ENCODE peak calls at places on chromosome X, in four cellular contexts. Q, D, E and Y are unnamed samples.

GRCh38 chrX:24260827-24261550 is 52.9 kb downstream of the SUPT20HL2 start:
- DNase-seq in D (no peak), E (no peak), Q (no peak), Y (no peak)

GRCh38 chrX:123607806-123608205 is 125.0 kb downstream of the THOC2 start:
- DNase-seq in D (no peak), Q (no peak), E (no peak), Y (no peak)

GRCh38 chrX:24259544-24260240 is 54.2 kb downstream of the SUPT20HL2 start:
- DNase-seq in D (no peak), E (no peak), Q (peak), Y (peak)

GRCh38 chrX:120147537-120147936 is 10.9 kb upstream of the RHOXF2 start:
- DNase-seq in E (no peak), Q (no peak), D (no peak), Y (no peak)

GRCh38 chrX:39559229-39559628 is 538.5 kb downstream of the BCOR start:
- DNase-seq in D (no peak), E (no peak), Q (no peak), Y (no peak)

GRCh38 chrX:28802625-28803024 is 215.4 kb downstream of the IL1RAPL1 start:
- DNase-seq in Q (no peak), D (no peak), E (no peak), Y (no peak)

GRCh38 chrX:125850693-125851092 is 315.4 kb downstream of the DCAF12L2 start:
- DNase-seq in E (no peak), Q (no peak), D (no peak), Y (no peak)

GRCh38 chrX:21946925-21947641 is 6.6 kb downstream of the SMS start:
- DNase-seq in Q (peak), D (no peak), E (no peak), Y (no peak)

GRCh38 chrX:6226646-6227444 is 1.8 kb downstream of the NLGN4X start:
- DNase-seq in Q (peak), E (peak), D (no peak), Y (no peak)

GRCh38 chrX:109847257-109848187 is 114.5 kb upstream of the ACSL4 start:
- DNase-seq in Q (no peak), D (no peak), E (no peak), Y (no peak)

DNA sequence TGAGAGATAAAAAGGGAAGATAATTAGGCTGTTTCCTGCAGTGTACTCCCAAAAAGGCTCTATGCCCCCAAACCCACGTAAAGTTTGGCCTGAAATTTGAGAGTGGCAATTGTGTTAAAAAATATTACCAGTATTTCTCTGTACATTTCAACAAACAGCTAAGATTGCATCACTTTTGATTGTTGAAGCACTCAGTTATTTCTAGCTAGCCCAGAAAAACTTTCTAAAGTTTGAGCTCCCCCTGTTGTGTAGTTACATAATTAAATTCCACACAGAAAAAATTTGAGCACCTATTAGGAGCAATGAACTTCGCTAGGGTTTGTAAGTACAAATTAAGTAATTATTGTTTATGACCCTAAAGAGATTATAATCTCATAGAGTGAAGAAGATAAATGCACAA is 109.4 kb downstream of the DLG3 start:
- DNase-seq in E (no peak), Q (no peak), D (no peak), Y (no peak)
- TF ChIP-seq CTCF in E (peak), Q (no peak), D (peak), Y (peak)

GRCh38 chrX:130009658-130010223 is 27.3 kb downstream of the BCORL1 start:
- DNase-seq in D (no peak), Q (no peak), E (no peak), Y (no peak)
- TF ChIP-seq CTCF in D (no peak), Q (no peak), E (no peak), Y (no peak)

DNA sequence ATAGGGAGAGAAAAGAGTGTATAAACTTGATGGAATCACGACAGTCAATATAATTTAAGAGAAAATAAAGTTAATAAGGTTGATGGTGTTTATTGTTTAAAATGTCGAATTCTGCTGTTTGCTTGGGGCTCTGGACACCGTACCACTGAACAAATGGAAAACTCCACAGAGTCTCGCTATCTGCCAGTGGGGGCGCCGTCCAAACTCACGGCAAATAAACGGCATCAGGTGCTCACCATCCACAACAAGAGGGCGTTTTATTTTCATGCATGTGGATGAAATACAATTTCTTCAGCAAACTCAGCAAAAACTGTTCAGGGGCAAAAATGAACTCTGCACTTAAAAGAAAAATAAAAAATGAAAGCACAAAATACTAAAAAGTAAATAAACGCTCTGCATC is 46.6 kb upstream of the FAM47C start:
- DNase-seq in D (no peak), E (no peak), Q (no peak), Y (peak)
- TF ChIP-seq CTCF in D (no peak), E (peak), Q (peak), Y (peak)

GRCh38 chrX:68944211-68944610 is 115.4 kb downstream of the EFNB1 start:
- DNase-seq in E (peak), Q (no peak), D (no peak), Y (no peak)

GRCh38 chrX:68942797-68943196 is 114.0 kb downstream of the EFNB1 start:
- DNase-seq in Q (no peak), D (no peak), E (no peak), Y (no peak)

GRCh38 chrX:68945603-68946228 is 116.9 kb downstream of the EFNB1 start:
- DNase-seq in E (peak), Q (peak), D (no peak), Y (no peak)

GRCh38 chrX:68945081-68945602 is 116.3 kb downstream of the EFNB1 start:
- DNase-seq in D (no peak), E (no peak), Q (no peak), Y (no peak)

GRCh38 chrX:68947882-68948605 is 119.2 kb downstream of the EFNB1 start:
- DNase-seq in D (no peak), Q (no peak), E (no peak), Y (no peak)
- TF ChIP-seq CTCF in D (no peak), Q (no peak), E (no peak), Y (no peak)

GRCh38 chrX:104306180-104306579 is 51.4 kb upstream of the ESX1 start:
- DNase-seq in E (no peak), D (no peak), Q (no peak), Y (no peak)

GRCh38 chrX:104309169-104309568 is 54.4 kb upstream of the ESX1 start:
- DNase-seq in E (no peak), D (no peak), Q (no peak), Y (no peak)

GRCh38 chrX:104307341-104307740 is 52.6 kb upstream of the ESX1 start:
- DNase-seq in E (no peak), D (no peak), Q (no peak), Y (no peak)

GRCh38 chrX:104310657-104311056 is 55.9 kb upstream of the ESX1 start:
- DNase-seq in E (no peak), D (no peak), Q (no peak), Y (no peak)

DNA sequence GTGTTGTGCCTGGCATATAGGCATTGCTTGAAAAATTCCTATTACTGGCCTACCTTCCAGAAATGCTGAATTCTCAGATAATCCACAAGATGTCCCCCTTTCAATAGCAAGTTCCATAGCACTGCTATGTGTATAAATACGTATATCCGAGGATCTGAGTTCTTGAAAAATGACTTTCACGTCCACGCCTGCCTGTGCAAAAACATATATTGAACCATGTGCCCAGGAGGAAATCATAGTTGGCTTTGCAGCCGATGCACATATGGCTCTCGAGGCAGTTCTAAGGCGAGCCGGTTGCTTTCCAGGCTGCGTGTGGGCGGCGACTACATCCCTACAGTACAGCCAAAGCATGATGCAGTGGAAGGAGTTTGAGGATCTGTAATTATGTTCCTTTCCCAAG is 55.4 kb upstream of the ESX1 start:
- DNase-seq in D (no peak), Q (no peak), E (no peak), Y (no peak)
- TF ChIP-seq CTCF in D (no peak), Q (no peak), E (peak), Y (no peak)

DNA sequence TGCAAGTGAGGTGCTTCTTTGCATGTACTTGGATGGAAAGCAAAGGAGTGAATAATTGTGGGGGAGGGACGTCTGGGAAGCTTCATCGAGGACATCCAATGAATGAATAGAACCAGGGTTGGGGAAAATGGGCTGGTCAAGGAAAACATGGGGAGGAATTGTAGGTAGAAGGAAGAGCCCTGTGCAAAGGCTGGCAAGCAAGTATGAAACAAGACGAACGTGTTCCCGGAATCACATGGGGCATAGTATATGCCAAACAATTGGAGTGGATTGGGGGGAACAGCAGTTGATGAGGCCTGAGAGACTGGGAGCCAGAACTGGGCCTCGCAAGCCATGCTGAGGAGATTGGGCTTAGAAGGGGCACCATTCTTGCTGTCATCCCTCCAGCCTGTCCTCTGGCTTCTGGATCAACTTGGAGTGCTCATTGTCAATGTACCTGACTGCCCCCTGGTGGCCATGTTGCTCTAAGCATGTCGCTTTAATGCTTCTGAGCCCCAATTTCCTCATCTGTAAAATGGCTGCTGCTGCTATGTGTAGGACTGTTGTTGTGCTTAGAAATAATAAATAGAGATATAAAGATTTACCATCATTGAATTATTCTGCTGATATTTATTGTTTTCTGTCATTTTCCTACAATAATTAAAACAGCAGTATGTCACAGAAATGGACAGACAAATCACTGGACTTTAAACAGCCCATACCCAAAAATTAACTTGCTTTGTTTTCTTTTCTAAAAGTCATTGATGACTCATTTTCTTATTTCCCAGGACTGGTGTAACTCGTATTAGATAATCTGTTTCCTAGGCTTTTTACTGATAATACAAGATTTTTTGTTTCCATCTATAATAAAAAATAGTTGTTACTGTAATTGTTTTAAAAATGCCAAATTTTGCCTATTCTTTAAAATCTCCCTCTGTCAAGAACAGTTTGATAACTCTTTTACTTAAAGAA is 66.4 kb downstream of the JADE3 start:
- DNase-seq in E (peak), D (peak), Q (peak), Y (peak)
- TF ChIP-seq CTCF in E (peak), D (peak), Q (peak), Y (peak)